ENCODE peak calls at places on chromosome 4, in four cellular contexts. U, G, B and E are unnamed samples.

GRCh38 chr4:32931475-32931874 is 2211.3 kb downstream of the PCDH7 start:
- DNase-seq in U (no peak), G (no peak), B (no peak), E (no peak)

GRCh38 chr4:183366436-183366835 is 44.2 kb upstream of the CLDN24 start:
- DNase-seq in U (no peak), G (no peak), B (no peak), E (no peak)

GRCh38 chr4:128821151-128821550 is 11.7 kb downstream of the JADE1 start:
- DNase-seq in U (no peak), G (no peak), B (no peak), E (no peak)

GRCh38 chr4:1504786-1505500 is 98.7 kb upstream of the NKX1-1 start:
- DNase-seq in U (peak; percentile 3), G (no peak), B (no peak), E (no peak)

GRCh38 chr4:126071346-126072333 is 756.9 kb downstream of the FAT4 start:
- DNase-seq in U (no peak), G (peak; percentile 94), B (no peak), E (no peak)

GRCh38 chr4:136277741-136278140 is 1254.6 kb downstream of the PCDH18 start:
- DNase-seq in U (no peak), G (no peak), B (no peak), E (no peak)

GRCh38 chr4:139550724-139551429 is 5.1 kb downstream of the SETD7 start:
- DNase-seq in U (peak; percentile 37), G (peak; percentile 26), B (no peak), E (no peak)

GRCh38 chr4:158873795-158874359 is 105.1 kb downstream of the FNIP2 start:
- DNase-seq in U (no peak), G (peak; percentile 81), B (no peak), E (no peak)

GRCh38 chr4:56575820-56576429 is 70.3 kb downstream of the ARL9 start:
- DNase-seq in U (no peak), G (peak; percentile 42), B (no peak), E (no peak)

GRCh38 chr4:171025776-171026175 is 787.4 kb upstream of the GALNTL6 start:
- DNase-seq in U (no peak), G (no peak), B (no peak), E (no peak)

GRCh38 chr4:158020175-158020574 is 152.7 kb downstream of the GASK1B start:
- DNase-seq in U (peak; percentile 31), G (peak; percentile 96), B (peak; percentile 77), E (no peak)

GRCh38 chr4:62871057-62871456 is 1538.2 kb downstream of the TECRL start:
- DNase-seq in U (no peak), G (no peak), B (no peak), E (no peak)

GRCh38 chr4:31230579-31230978 is 510.4 kb downstream of the PCDH7 start:
- DNase-seq in U (no peak), G (no peak), B (no peak), E (no peak)

GRCh38 chr4:98939892-98940298 is 11.0 kb upstream of the EIF4E start:
- DNase-seq in U (no peak), G (peak; percentile 81), B (peak; percentile 36), E (no peak)

GRCh38 chr4:94758700-94759399 is 1.1 kb downstream of the BMPR1B start:
- DNase-seq in U (no peak), G (peak; percentile 28), B (no peak), E (no peak)

GRCh38 chr4:21454196-21454595 is 494.4 kb downstream of the KCNIP4 start:
- DNase-seq in U (no peak), G (no peak), B (no peak), E (no peak)

GRCh38 chr4:84870398-84871163 is 95.9 kb downstream of the WDFY3 start:
- DNase-seq in U (no peak), G (peak; percentile 94), B (no peak), E (no peak)

GRCh38 chr4:37836838-37837413 is 10.4 kb downstream of the PGM2 start:
- DNase-seq in U (no peak), G (no peak), B (no peak), E (no peak)
- H3K36me3 ChIP-seq in U (peaks cover 96% of the 10 kb centered on the region), G (peaks cover 20% of the 10 kb centered on the region), B (peaks cover 6% of the 10 kb centered on the region), E (no peaks in the 10 kb centered on the region)

GRCh38 chr4:169030575-169030982 is 20.5 kb upstream of the CBR4 start:
- DNase-seq in U (no peak), G (peak; percentile 57), B (no peak), E (peak; percentile 5)

GRCh38 chr4:169032194-169032593 is 22.1 kb upstream of the CBR4 start:
- DNase-seq in U (no peak), G (no peak), B (no peak), E (no peak)

GRCh38 chr4:169027663-169028062 is 17.6 kb upstream of the CBR4 start:
- DNase-seq in U (no peak), G (no peak), B (no peak), E (no peak)

GRCh38 chr4:169031392-169031791 is 21.3 kb upstream of the CBR4 start:
- DNase-seq in U (no peak), G (no peak), B (no peak), E (no peak)

GRCh38 chr4:169029947-169030346 is 19.9 kb upstream of the CBR4 start:
- DNase-seq in U (no peak), G (no peak), B (no peak), E (no peak)
- H3K4me3 ChIP-seq in U (no peak overlapping the region), G (no peak overlapping the region), B (no peak overlapping the region), E (no peak overlapping the region)

GRCh38 chr4:143417679-143418403 is 81.2 kb downstream of the GAB1 start:
- DNase-seq in U (no peak), G (no peak), B (no peak), E (no peak)
- TF ChIP-seq POLR2A in U (no peak), G (no peak), B (no peak), E (no peak)

DNA sequence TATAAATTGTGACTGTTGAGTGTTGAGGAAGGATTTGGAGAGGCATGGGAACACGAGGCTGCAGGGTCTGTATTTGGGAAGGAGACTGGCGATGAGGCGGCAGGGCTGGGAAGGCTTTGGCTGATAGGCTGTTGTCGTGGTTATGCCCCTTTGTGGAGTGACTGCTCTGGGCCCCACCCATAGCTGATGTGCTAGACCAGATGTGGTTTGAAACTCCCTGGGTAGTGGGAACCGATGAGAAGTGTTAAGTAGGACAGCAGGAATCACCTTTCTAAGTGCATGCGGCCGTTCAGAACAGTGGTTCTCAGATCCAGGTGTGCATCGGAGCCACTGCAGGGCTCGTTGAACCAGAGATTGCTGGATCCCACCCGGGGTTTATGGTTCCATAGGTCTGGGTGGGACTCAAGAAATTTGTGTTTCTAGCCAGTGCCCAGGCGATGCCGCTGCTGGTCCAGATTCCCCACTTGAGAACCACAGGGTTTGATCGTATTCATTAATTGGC is 42.3 kb downstream of the TBC1D14 start:
- DNase-seq in U (no peak), G (no peak), B (no peak), E (no peak)
- H3K36me3 ChIP-seq in U (no peaks in the 10 kb centered on the region), G (no peaks in the 10 kb centered on the region), B (no peaks in the 10 kb centered on the region), E (no peaks in the 10 kb centered on the region)

GRCh38 chr4:7938513-7939376 is 916 bp downstream of the AFAP1 start:
- DNase-seq in U (peak; percentile 39), G (peak; percentile 57), B (peak; percentile 17), E (no peak)

GRCh38 chr4:7941111-7942018 is 1.7 kb upstream of the AFAP1 start:
- DNase-seq in U (no peak), G (no peak), B (no peak), E (no peak)

GRCh38 chr4:7936963-7937362 is 2.7 kb downstream of the AFAP1 start:
- DNase-seq in U (no peak), G (no peak), B (no peak), E (no peak)

GRCh38 chr4:7942019-7942556 is 2.4 kb upstream of the AFAP1 start:
- DNase-seq in U (no peak), G (no peak), B (no peak), E (no peak)

GRCh38 chr4:7939377-7940108 is at the start of gene AFAP1:
- DNase-seq in U (peak; percentile 93), G (peak; percentile 93), B (peak; percentile 79), E (peak; percentile 85)
- H3K4me3 ChIP-seq in U (peak within 1 kb of the TSS; percentile 96), G (peak within 1 kb of the TSS; percentile 93), B (peak within 1 kb of the TSS; percentile 96), E (peak within 1 kb of the TSS; percentile 56)

GRCh38 chr4:26858035-26858918 is 2.4 kb upstream of the STIM2 start:
- DNase-seq in U (no peak), G (no peak), B (no peak), E (no peak)

GRCh38 chr4:26859762-26860156 is 882 bp upstream of the STIM2 start:
- DNase-seq in U (no peak), G (no peak), B (no peak), E (no peak)

GRCh38 chr4:26858947-26859401 is 1.7 kb upstream of the STIM2 start:
- DNase-seq in U (no peak), G (no peak), B (no peak), E (no peak)

GRCh38 chr4:26856906-26857277 is 3.7 kb upstream of the STIM2 start:
- DNase-seq in U (no peak), G (peak; percentile 6), B (no peak), E (no peak)

GRCh38 chr4:26857278-26858034 is 3.2 kb upstream of the STIM2 start:
- DNase-seq in U (peak; percentile 90), G (peak; percentile 83), B (peak; percentile 71), E (peak; percentile 85)
- TF ChIP-seq POLR2A in U (peak; percentile 75), G (peak; percentile 48), B (peak; percentile 48), E (peak; percentile 73)

GRCh38 chr4:118803253-118803652 is 32.7 kb downstream of the SEC24D start:
- DNase-seq in U (no peak), G (no peak), B (no peak), E (no peak)
- H3K36me3 ChIP-seq in U (peaks cover 96% of the 10 kb centered on the region), G (peaks cover 28% of the 10 kb centered on the region), B (peaks cover 4% of the 10 kb centered on the region), E (peaks cover 67% of the 10 kb centered on the region)